ENCODE peak calls at places on chromosome 10, in four cellular contexts. J, V, O and P are unnamed samples.

GRCh38 chr10:129161184-129161583 is 305.9 kb upstream of the MGMT start:
- DNase-seq in J (no peak), V (no peak), O (peak; percentile 5), P (no peak)

GRCh38 chr10:21995557-21995956 is 8.0 kb downstream of the DNAJC1 start:
- DNase-seq in J (no peak), V (no peak), O (peak; percentile 30), P (no peak)

GRCh38 chr10:1467450-1467849 is 269.9 kb downstream of the ADARB2 start:
- DNase-seq in J (no peak), V (no peak), O (no peak), P (no peak)

GRCh38 chr10:17387861-17388503 is 66.4 kb downstream of the ST8SIA6 start:
- DNase-seq in J (peak; percentile 24), V (no peak), O (no peak), P (peak; percentile 96)

GRCh38 chr10:127405221-127405620 is 143.9 kb upstream of the NPS start:
- DNase-seq in J (no peak), V (no peak), O (peak; percentile 79), P (no peak)

GRCh38 chr10:87093461-87094372 is 926 bp downstream of the GLUD1 start:
- DNase-seq in J (peak; percentile 72), V (peak; percentile 64), O (peak; percentile 22), P (peak; percentile 70)

GRCh38 chr10:14880201-14880600 is 1.5 kb downstream of the SUV39H2 start:
- DNase-seq in J (no peak), V (no peak), O (no peak), P (peak; percentile 22)

GRCh38 chr10:6321880-6322279 is 119.1 kb downstream of the PFKFB3 start:
- DNase-seq in J (no peak), V (no peak), O (peak; percentile 59), P (no peak)

GRCh38 chr10:77889277-77889903 is 37.2 kb downstream of the DLG5 start:
- DNase-seq in J (peak; percentile 92), V (no peak), O (no peak), P (peak; percentile 95)

GRCh38 chr10:24872049-24872789 is 80.2 kb downstream of the PRTFDC1 start:
- DNase-seq in J (no peak), V (no peak), O (no peak), P (no peak)

GRCh38 chr10:49539320-49539885 is 482 bp upstream of the ERCC6 start:
- DNase-seq in J (peak; percentile 36), V (peak; percentile 27), O (peak; percentile 52), P (peak; percentile 73)

GRCh38 chr10:2392145-2392812 is 655.0 kb upstream of the ADARB2 start:
- DNase-seq in J (no peak), V (no peak), O (no peak), P (no peak)

GRCh38 chr10:93812664-93813338 is 55.1 kb downstream of the LGI1 start:
- DNase-seq in J (no peak), V (no peak), O (no peak), P (no peak)

GRCh38 chr10:93818086-93818485 is 60.4 kb downstream of the LGI1 start:
- DNase-seq in J (peak; percentile 18), V (no peak), O (no peak), P (no peak)

GRCh38 chr10:93816123-93816747 is 58.5 kb downstream of the LGI1 start:
- DNase-seq in J (peak; percentile 46), V (peak; percentile 39), O (peak; percentile 47), P (peak; percentile 66)

GRCh38 chr10:93813507-93814465 is 56.0 kb downstream of the LGI1 start:
- DNase-seq in J (peak; percentile 68), V (peak; percentile 27), O (peak; percentile 41), P (peak; percentile 51)

GRCh38 chr10:93815304-93816091 is 57.8 kb downstream of the LGI1 start:
- DNase-seq in J (no peak), V (no peak), O (no peak), P (peak; percentile 56)
- TF ChIP-seq CTCF in J (no peak), V (no peak), O (no peak), P (peak; percentile 43)

GRCh38 chr10:23197416-23197861 is 5.3 kb downstream of the PTF1A start:
- DNase-seq in J (peak; percentile 52), V (no peak), O (no peak), P (no peak)

GRCh38 chr10:23196915-23197314 is 4.8 kb downstream of the PTF1A start:
- DNase-seq in J (no peak), V (no peak), O (no peak), P (no peak)

GRCh38 chr10:23199768-23200511 is 7.8 kb downstream of the PTF1A start:
- DNase-seq in J (peak; percentile 25), V (no peak), O (no peak), P (no peak)

GRCh38 chr10:23198940-23199767 is 7.0 kb downstream of the PTF1A start:
- DNase-seq in J (peak; percentile 86), V (no peak), O (no peak), P (no peak)

GRCh38 chr10:23198610-23198939 is 6.5 kb downstream of the PTF1A start:
- DNase-seq in J (no peak), V (no peak), O (no peak), P (no peak)
- H3K27me3 ChIP-seq in J (no peaks in the 10 kb centered on the region), V (peaks cover 100% of the 10 kb centered on the region), O (peaks cover 66% of the 10 kb centered on the region), P (no peaks in the 10 kb centered on the region)

GRCh38 chr10:5036511-5036910 is 32.9 kb upstream of the AKR1C2 start:
- DNase-seq in J (no peak), V (no peak), O (no peak), P (no peak)
- H3K9me3 ChIP-seq in J (no peaks in the 10 kb centered on the region), V (peaks cover 36% of the 10 kb centered on the region), O (peaks cover 5% of the 10 kb centered on the region), P (peaks cover 42% of the 10 kb centered on the region)

DNA sequence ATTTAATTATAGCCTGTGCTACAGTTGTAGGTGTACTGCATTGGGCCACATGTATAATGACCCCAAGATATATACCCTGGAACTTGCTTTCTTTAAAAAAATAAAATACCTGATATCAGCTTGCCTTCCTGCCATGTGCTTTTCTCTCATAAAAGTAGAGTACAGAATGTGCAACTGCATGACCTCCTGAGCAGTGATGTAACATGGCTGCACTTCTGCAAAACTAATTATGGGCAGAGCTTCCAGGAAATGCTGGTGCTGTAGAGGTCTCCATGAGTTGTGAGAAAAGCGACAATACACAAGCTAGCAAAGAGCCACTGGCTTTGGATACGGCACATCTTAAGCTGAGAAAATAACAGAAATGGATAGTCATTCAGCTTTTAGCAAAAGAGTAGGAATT is 6.5 kb upstream of the ERLIN1 start:
- DNase-seq in J (no peak), V (peak; percentile 49), O (no peak), P (no peak)
- TF ChIP-seq CTCF in J (no peak), V (no peak), O (no peak), P (no peak)

GRCh38 chr10:123134915-123135414 is 805 bp upstream of the HMX3 start:
- DNase-seq in J (no peak), V (no peak), O (no peak), P (no peak)

GRCh38 chr10:123135415-123136141 is at the start of gene HMX3:
- DNase-seq in J (no peak), V (no peak), O (peak; percentile 23), P (no peak)

GRCh38 chr10:123136221-123136805 is 543 bp downstream of the HMX3 start:
- DNase-seq in J (no peak), V (no peak), O (no peak), P (no peak)

GRCh38 chr10:123139165-123139520 is 3.4 kb downstream of the HMX3 start:
- DNase-seq in J (no peak), V (no peak), O (no peak), P (no peak)

GRCh38 chr10:123136806-123137642 is 1.3 kb downstream of the HMX3 start:
- DNase-seq in J (no peak), V (no peak), O (no peak), P (no peak)
- H3K27me3 ChIP-seq in J (peaks cover 69% of the 10 kb centered on the region), V (peaks cover 100% of the 10 kb centered on the region), O (peaks cover 97% of the 10 kb centered on the region), P (peaks cover 10% of the 10 kb centered on the region)

GRCh38 chr10:31146496-31147219 is 115.0 kb upstream of the ZNF438 start:
- DNase-seq in J (no peak), V (peak; percentile 84), O (peak; percentile 86), P (no peak)
- H3K9me3 ChIP-seq in J (no peaks in the 10 kb centered on the region), V (no peaks in the 10 kb centered on the region), O (no peaks in the 10 kb centered on the region), P (peaks cover 2% of the 10 kb centered on the region)

DNA sequence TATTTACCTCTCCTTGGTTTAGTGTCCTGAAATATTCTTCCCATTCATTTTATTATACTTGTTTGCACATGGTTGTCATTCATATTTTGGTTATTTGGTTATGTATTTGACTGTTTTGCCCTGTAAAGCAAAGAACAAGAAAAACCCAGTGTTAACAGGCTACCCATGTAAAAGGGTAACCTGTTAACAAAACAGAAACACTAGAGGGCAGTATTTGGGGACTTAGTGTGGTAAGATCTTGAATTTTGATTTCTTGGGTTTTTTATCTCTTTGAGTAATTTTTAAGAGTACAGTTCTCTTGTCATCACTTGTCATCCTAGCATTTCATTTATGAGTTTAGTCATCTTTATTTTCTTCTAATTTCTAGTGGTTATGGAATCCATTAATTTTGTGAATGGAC is 51.3 kb downstream of the POLL start:
- DNase-seq in J (no peak), V (no peak), O (peak; percentile 27), P (no peak)
- TF ChIP-seq CTCF in J (peak; percentile 27), V (no peak), O (peak; percentile 47), P (peak; percentile 46)

GRCh38 chr10:131934769-131935168 is 34.0 kb downstream of the PPP2R2D start:
- DNase-seq in J (no peak), V (no peak), O (no peak), P (no peak)
- H3K27me3 ChIP-seq in J (no peaks in the 10 kb centered on the region), V (no peaks in the 10 kb centered on the region), O (no peaks in the 10 kb centered on the region), P (no peaks in the 10 kb centered on the region)